ENCODE peak calls at places on chromosome X, in five cellular contexts. One of them, this sample, is unnamed.

GRCh38 chrX:10901290-10901633 is 209.9 kb upstream of the HCCS start:
- DNase-seq in HepG2: no peak
- DNase-seq in A549: no peak
- DNase-seq in WTC11: no peak
- DNase-seq in GM12878: no peak
- DNase-seq in this sample: no peak

GRCh38 chrX:3939967-3940610 is 226.6 kb upstream of the PRKX start:
- DNase-seq in HepG2: no peak
- DNase-seq in A549: peak; percentile 11
- DNase-seq in WTC11: no peak
- DNase-seq in GM12878: no peak
- DNase-seq in this sample: no peak

GRCh38 chrX:84363054-84363453 is 139.2 kb downstream of the HDX start:
- DNase-seq in HepG2: no peak
- DNase-seq in A549: no peak
- DNase-seq in WTC11: no peak
- DNase-seq in GM12878: no peak
- DNase-seq in this sample: no peak

GRCh38 chrX:12425496-12425895 is 287.2 kb downstream of the FRMPD4 start:
- DNase-seq in HepG2: no peak
- DNase-seq in A549: no peak
- DNase-seq in WTC11: no peak
- DNase-seq in GM12878: no peak
- DNase-seq in this sample: no peak

GRCh38 chrX:53321216-53321942 is 40.0 kb upstream of the IQSEC2 start:
- DNase-seq in HepG2: no peak
- DNase-seq in A549: no peak
- DNase-seq in WTC11: no peak
- DNase-seq in GM12878: no peak
- DNase-seq in this sample: peak; percentile 69

GRCh38 chrX:65720580-65720979 is 53.1 kb downstream of the MSN start:
- DNase-seq in HepG2: no peak
- DNase-seq in A549: no peak
- DNase-seq in WTC11: no peak
- DNase-seq in GM12878: no peak
- DNase-seq in this sample: no peak

GRCh38 chrX:110276778-110277177 is 41.1 kb downstream of the AMMECR1 start:
- DNase-seq in HepG2: no peak
- DNase-seq in A549: no peak
- DNase-seq in WTC11: no peak
- DNase-seq in GM12878: peak; percentile 47
- DNase-seq in this sample: no peak

GRCh38 chrX:129115104-129115503 is 408.2 kb downstream of the SMARCA1 start:
- DNase-seq in HepG2: peak; percentile 45
- DNase-seq in A549: peak; percentile 71
- DNase-seq in WTC11: peak; percentile 60
- DNase-seq in GM12878: no peak
- DNase-seq in this sample: peak; percentile 56

GRCh38 chrX:40971736-40972135 is 113.5 kb upstream of the USP9X start:
- DNase-seq in HepG2: no peak
- DNase-seq in A549: peak; percentile 19
- DNase-seq in WTC11: no peak
- DNase-seq in GM12878: no peak
- DNase-seq in this sample: no peak

GRCh38 chrX:103017542-103017941 is 46.4 kb downstream of the BEX1 start:
- DNase-seq in HepG2: no peak
- DNase-seq in A549: no peak
- DNase-seq in WTC11: no peak
- DNase-seq in GM12878: no peak
- DNase-seq in this sample: no peak

GRCh38 chrX:115693476-115693875 is 132.5 kb downstream of the PLS3 start:
- DNase-seq in HepG2: no peak
- DNase-seq in A549: no peak
- DNase-seq in WTC11: no peak
- DNase-seq in GM12878: no peak
- DNase-seq in this sample: no peak

GRCh38 chrX:121160987-121161386 is 113.6 kb downstream of the GLUD2 start:
- DNase-seq in HepG2: no peak
- DNase-seq in A549: no peak
- DNase-seq in WTC11: no peak
- DNase-seq in GM12878: peak; percentile 31
- DNase-seq in this sample: peak; percentile 40

GRCh38 chrX:140572724-140573123 is 67.9 kb upstream of the SOX3 start:
- DNase-seq in HepG2: peak; percentile 7
- DNase-seq in A549: peak; percentile 51
- DNase-seq in WTC11: peak; percentile 54
- DNase-seq in GM12878: peak; percentile 3
- DNase-seq in this sample: peak; percentile 1

GRCh38 chrX:39331062-39331704 is 529.9 kb downstream of the MID1IP1 start:
- DNase-seq in HepG2: no peak
- DNase-seq in A549: no peak
- DNase-seq in WTC11: no peak
- DNase-seq in GM12878: peak; percentile 62
- DNase-seq in this sample: no peak

GRCh38 chrX:47629419-47630210 is at the start of gene CFP:
- DNase-seq in HepG2: no peak
- DNase-seq in A549: no peak
- DNase-seq in WTC11: no peak
- DNase-seq in GM12878: no peak
- DNase-seq in this sample: no peak

GRCh38 chrX:70046978-70047377 is 2.8 kb downstream of the AWAT2 start:
- DNase-seq in HepG2: no peak
- DNase-seq in A549: no peak
- DNase-seq in WTC11: no peak
- DNase-seq in GM12878: no peak
- DNase-seq in this sample: no peak

GRCh38 chrX:80751456-80751855 is 58.2 kb downstream of the BRWD3 start:
- DNase-seq in HepG2: no peak
- DNase-seq in A549: no peak
- DNase-seq in WTC11: no peak
- DNase-seq in GM12878: no peak
- DNase-seq in this sample: no peak

GRCh38 chrX:136689441-136689840 is 41.5 kb downstream of the CD40LG start:
- DNase-seq in HepG2: no peak
- DNase-seq in A549: no peak
- DNase-seq in WTC11: peak; percentile 17
- DNase-seq in GM12878: no peak
- DNase-seq in this sample: no peak

GRCh38 chrX:72620550-72621145 is 48.0 kb upstream of the HDAC8 start:
- DNase-seq in HepG2: peak; percentile 2
- DNase-seq in A549: peak; percentile 94
- DNase-seq in WTC11: no peak
- DNase-seq in GM12878: no peak
- DNase-seq in this sample: peak; percentile 46

GRCh38 chrX:56853436-56853835 is 124.4 kb downstream of the NBDY start:
- DNase-seq in HepG2: no peak
- DNase-seq in A549: no peak
- DNase-seq in WTC11: no peak
- DNase-seq in GM12878: no peak
- DNase-seq in this sample: no peak

GRCh38 chrX:131704136-131704695 is 160.3 kb downstream of the OR13H1 start:
- DNase-seq in HepG2: no peak
- DNase-seq in A549: peak; percentile 92
- DNase-seq in WTC11: peak; percentile 15
- DNase-seq in GM12878: peak; percentile 87
- DNase-seq in this sample: no peak

DNA sequence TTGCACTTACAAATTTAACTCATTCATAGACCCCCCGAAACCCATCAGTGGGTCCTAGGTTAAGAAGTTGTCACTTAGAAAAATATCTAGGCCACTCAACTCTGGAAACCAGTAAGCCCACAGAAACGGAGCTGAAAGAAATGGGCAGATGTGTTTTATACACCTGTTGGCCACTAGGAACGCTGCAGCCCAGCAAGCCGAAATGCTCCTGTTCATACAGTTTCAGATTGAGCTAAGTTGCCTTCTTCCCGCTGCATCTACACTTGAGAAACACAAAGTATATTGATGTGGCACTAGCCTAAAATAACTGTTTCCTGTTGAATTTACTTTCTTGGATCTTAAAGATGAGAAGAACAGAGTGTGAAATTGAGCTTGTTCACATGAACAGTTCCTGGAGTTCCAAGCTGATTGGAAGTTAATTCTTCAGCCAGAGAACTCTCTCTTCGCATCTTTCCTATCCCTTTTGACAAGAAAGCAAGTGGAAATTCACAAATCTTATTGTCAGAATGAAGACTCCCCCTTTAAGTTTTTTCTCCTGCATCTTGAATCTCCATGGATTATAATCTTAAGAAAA is 174.1 kb downstream of the RBMX2 start:
- DNase-seq in HepG2: peak; percentile 14
- DNase-seq in A549: peak; percentile 51
- DNase-seq in WTC11: peak; percentile 36
- DNase-seq in GM12878: no peak
- DNase-seq in this sample: peak; percentile 29
- TF ChIP-seq ESRRA in HepG2: no peak
- TF ChIP-seq ESRRA in A549: no peak
- TF ChIP-seq ESRRA in WTC11: no peak
- TF ChIP-seq ESRRA in GM12878: no peak
- TF ChIP-seq ESRRA in this sample: no peak

GRCh38 chrX:153969904-153970397 is 1.7 kb downstream of the HCFC1 start:
- DNase-seq in HepG2: no peak
- DNase-seq in A549: no peak
- DNase-seq in WTC11: no peak
- DNase-seq in GM12878: no peak
- DNase-seq in this sample: no peak
- TF ChIP-seq ESRRA in HepG2: no peak
- TF ChIP-seq ESRRA in A549: no peak
- TF ChIP-seq ESRRA in WTC11: no peak
- TF ChIP-seq ESRRA in GM12878: no peak
- TF ChIP-seq ESRRA in this sample: no peak

GRCh38 chrX:148542481-148543255 is 42.3 kb downstream of the AFF2 start:
- DNase-seq in HepG2: no peak
- DNase-seq in A549: no peak
- DNase-seq in WTC11: no peak
- DNase-seq in GM12878: no peak
- DNase-seq in this sample: no peak
- TF ChIP-seq ESRRA in HepG2: no peak
- TF ChIP-seq ESRRA in A549: no peak
- TF ChIP-seq ESRRA in WTC11: no peak
- TF ChIP-seq ESRRA in GM12878: no peak
- TF ChIP-seq ESRRA in this sample: no peak

DNA sequence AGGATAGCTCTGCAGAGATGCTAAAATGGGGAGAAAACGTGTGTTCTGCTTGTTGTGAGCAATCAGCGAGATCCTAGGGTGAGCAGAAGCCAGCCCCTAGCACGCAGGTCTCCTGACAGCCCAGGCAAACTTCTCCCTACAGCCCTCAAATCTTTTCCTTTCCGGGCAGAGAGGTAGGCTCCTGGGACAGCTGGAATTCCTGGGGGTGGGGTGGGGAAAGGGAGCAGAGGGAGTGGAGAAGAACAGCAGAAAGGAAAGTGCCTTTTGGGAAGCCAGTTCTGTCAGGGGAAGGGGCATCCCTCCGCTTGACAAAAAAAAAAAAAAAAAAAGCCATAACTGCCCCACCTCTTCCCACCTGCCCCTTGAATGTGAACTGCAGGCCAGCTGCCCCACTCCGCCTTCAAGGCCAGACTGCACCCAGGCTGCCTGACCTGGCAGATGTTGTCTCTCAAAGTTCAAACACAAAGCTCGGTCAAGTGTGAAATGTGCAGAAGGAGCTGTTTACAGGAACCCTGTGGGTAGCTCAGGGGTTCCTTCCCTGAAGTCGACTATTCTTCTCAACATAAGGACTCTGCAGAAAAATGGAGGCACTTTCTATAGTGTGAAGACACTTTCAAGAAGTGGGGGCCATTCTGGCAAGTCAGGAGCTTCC is 16.4 kb downstream of the FGD1 start:
- DNase-seq in HepG2: no peak
- DNase-seq in A549: no peak
- DNase-seq in WTC11: peak; percentile 63
- DNase-seq in GM12878: no peak
- DNase-seq in this sample: no peak
- TF ChIP-seq ESRRA in HepG2: no peak
- TF ChIP-seq ESRRA in A549: no peak
- TF ChIP-seq ESRRA in WTC11: no peak
- TF ChIP-seq ESRRA in GM12878: no peak
- TF ChIP-seq ESRRA in this sample: no peak

GRCh38 chrX:66994729-66995128 is 355.9 kb upstream of the EDA2R start:
- DNase-seq in HepG2: no peak
- DNase-seq in A549: no peak
- DNase-seq in WTC11: peak; percentile 12
- DNase-seq in GM12878: no peak
- DNase-seq in this sample: no peak
- TF ChIP-seq ESRRA in HepG2: no peak
- TF ChIP-seq ESRRA in A549: no peak
- TF ChIP-seq ESRRA in WTC11: no peak
- TF ChIP-seq ESRRA in GM12878: no peak
- TF ChIP-seq ESRRA in this sample: no peak

GRCh38 chrX:20046864-20047263 is 56.0 kb upstream of the BCLAF3 start:
- DNase-seq in HepG2: no peak
- DNase-seq in A549: no peak
- DNase-seq in WTC11: no peak
- DNase-seq in GM12878: no peak
- DNase-seq in this sample: no peak
- TF ChIP-seq ESRRA in HepG2: no peak
- TF ChIP-seq ESRRA in A549: no peak
- TF ChIP-seq ESRRA in WTC11: no peak
- TF ChIP-seq ESRRA in GM12878: no peak
- TF ChIP-seq ESRRA in this sample: no peak

GRCh38 chrX:31233941-31234496 is 162.2 kb upstream of the FTHL17 start:
- DNase-seq in HepG2: no peak
- DNase-seq in A549: no peak
- DNase-seq in WTC11: peak; percentile 23
- DNase-seq in GM12878: no peak
- DNase-seq in this sample: no peak
- TF ChIP-seq ESRRA in HepG2: no peak
- TF ChIP-seq ESRRA in A549: no peak
- TF ChIP-seq ESRRA in WTC11: no peak
- TF ChIP-seq ESRRA in GM12878: no peak
- TF ChIP-seq ESRRA in this sample: no peak